ENCODE peak calls at places on chromosomes 13 and 19, in five cellular contexts. G, R, Z, Q and J are unnamed samples.

GRCh38 chr19:54345938-54346386 is 7.0 kb upstream of the LILRA4 start:
- DNase-seq in Q (no peak), G (no peak), Z (no peak), R (peak), J (no peak)

GRCh38 chr13:39417131-39417530 is 185.9 kb downstream of the LHFPL6 start:
- DNase-seq in Q (no peak), G (no peak), R (peak), Z (no peak), J (no peak)

GRCh38 chr13:113361406-113361805 is 2.5 kb downstream of the GRTP1 start:
- DNase-seq in Z (peak), G (no peak), Q (no peak), R (no peak), J (peak)

GRCh38 chr19:56838680-56838929 is 1.9 kb downstream of the PEG3 start:
- DNase-seq in G (no peak), Z (no peak), Q (no peak), R (no peak), J (no peak)

GRCh38 chr13:73224708-73225107 is 165.9 kb downstream of the KLF5 start:
- DNase-seq in Q (peak), G (no peak), Z (no peak), R (no peak), J (no peak)

GRCh38 chr19:4267101-4267900 is 11.8 kb upstream of the SHD start:
- DNase-seq in G (peak), R (peak), Z (no peak), Q (peak), J (peak)

GRCh38 chr13:106274551-106275208 is 260.8 kb downstream of the EFNB2 start:
- DNase-seq in Z (no peak), R (no peak), Q (no peak), G (no peak), J (no peak)

GRCh38 chr19:11205939-11206570 is 8.7 kb upstream of the KANK2 start:
- DNase-seq in Q (no peak), Z (no peak), G (no peak), R (peak), J (no peak)

GRCh38 chr13:51048166-51048461 is 63.0 kb downstream of the C13orf42 start:
- DNase-seq in Q (no peak), Z (no peak), G (no peak), R (no peak), J (no peak)

DNA sequence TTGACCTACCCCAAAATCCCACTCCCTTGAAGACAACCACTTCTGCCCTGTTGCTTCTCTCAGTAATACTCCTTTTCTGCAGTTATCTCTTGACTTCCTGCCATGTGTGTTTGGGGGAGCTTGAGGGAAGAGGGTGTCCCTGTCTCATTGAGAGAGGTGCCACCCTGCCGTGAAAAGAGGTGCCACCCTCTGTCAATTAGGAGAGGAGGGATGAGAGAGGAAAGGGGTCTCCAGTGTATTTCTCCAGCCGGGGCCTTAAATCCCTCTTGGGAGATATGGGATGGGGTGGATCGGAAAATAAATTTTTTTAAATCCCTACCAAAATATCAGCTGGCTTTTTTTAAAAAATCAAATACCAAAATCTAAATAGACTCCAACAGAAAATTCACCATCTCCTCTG is 16.5 kb downstream of the PLD3 start:
- DNase-seq in Z (no peak), G (no peak), Q (no peak), R (no peak), J (no peak)
- H3K4me3 ChIP-seq in Z (peak), G (no peak), Q (no peak), R (peak), J (no peak)

GRCh38 chr19:13023666-13024065 is 28.4 kb downstream of the NFIX start:
- DNase-seq in G (no peak), R (no peak), Z (no peak), Q (no peak), J (no peak)

GRCh38 chr19:13020002-13020414 is 24.7 kb downstream of the NFIX start:
- DNase-seq in R (no peak), Z (no peak), G (no peak), Q (no peak), J (no peak)

GRCh38 chr19:13024126-13024957 is 29.1 kb downstream of the NFIX start:
- DNase-seq in Z (no peak), G (no peak), R (no peak), Q (no peak), J (no peak)

GRCh38 chr19:13022859-13023636 is 27.8 kb downstream of the NFIX start:
- DNase-seq in G (no peak), Z (peak), R (no peak), Q (peak), J (peak)

GRCh38 chr19:13022111-13022858 is 27.0 kb downstream of the NFIX start:
- DNase-seq in R (no peak), G (no peak), Z (no peak), Q (peak), J (no peak)
- H3K4me3 ChIP-seq in R (no peak), G (no peak), Z (peak), Q (peak), J (no peak)

GRCh38 chr19:48444129-48444932 is 1.5 kb upstream of the GRWD1 start:
- DNase-seq in Z (no peak), Q (no peak), R (no peak), G (no peak), J (peak)

GRCh38 chr19:48443731-48444128 is 2.1 kb upstream of the GRWD1 start:
- DNase-seq in G (no peak), R (no peak), Z (no peak), Q (no peak), J (no peak)

GRCh38 chr19:48445256-48445605 is 552 bp upstream of the GRWD1 start:
- DNase-seq in Q (peak), G (no peak), Z (no peak), R (no peak), J (peak)

GRCh38 chr19:48445606-48446481 is at the start of gene GRWD1:
- DNase-seq in G (peak), Z (peak), Q (peak), R (peak), J (peak)

DNA sequence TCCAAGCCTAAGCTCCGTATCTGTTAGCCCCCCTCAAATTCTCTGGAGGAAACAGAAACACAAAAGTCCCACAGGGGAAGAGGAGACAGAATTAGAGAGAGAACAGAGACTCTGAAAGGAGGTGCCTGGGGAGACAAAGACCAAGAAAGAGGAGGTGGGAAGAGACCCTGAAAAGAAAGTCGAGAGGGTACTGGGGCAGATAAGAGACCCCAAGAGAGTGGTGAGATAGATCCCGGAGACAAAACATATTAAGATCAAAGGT is 919 bp upstream of the GRWD1 start:
- DNase-seq in Z (no peak), G (no peak), R (no peak), Q (no peak), J (no peak)
- H3K4me3 ChIP-seq in Z (peak), G (peak), R (peak), Q (peak), J (no peak)

DNA sequence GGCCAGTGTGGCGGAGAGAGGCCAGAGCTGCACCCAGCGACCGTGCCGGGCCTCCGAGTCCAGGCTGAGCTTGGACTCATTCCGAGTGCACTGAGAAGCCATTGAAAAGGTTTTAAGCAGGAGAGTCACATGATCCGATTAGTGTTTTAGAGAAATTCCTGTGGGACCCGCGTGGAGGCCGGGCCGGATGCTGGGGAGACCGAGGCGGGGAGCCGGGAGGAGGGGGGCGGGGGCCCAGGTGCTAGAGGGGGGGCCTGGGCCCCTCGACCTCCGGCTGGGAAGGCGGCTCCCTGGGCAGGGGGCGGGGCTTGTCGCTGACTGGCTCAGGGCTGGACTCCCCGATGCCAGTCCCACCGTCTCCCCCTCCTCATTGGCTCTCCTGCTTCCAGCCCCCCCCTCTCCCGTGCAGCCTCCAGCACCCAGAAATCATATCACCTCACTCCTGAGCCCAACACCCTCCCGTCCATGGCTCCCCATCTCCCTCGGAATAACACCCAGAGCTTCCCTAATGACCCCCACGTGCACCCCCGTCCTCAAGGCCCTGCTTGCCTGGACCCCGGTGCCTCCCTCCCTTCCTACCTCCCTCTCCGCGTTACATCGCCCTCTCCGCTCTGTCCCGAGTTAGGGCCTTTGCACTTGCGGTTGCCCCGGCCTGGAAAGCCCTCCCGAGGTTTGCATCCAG is 5.2 kb upstream of the ZNF579 start:
- DNase-seq in G (peak), Q (peak), Z (no peak), R (peak), J (no peak)
- H3K4me3 ChIP-seq in G (no peak), Q (peak), Z (peak), R (peak), J (no peak)